ENCODE peak calls at places on chromosome 11, in six cellular contexts. O is IMR-90, L is A549, S is K562, R is GM12878, W is SK-N-SH. H is an unnamed sample.

GRCh38 chr11:64539239-64539638 is 51.8 kb upstream of the SLC22A12 start:
- DNase-seq in S (no peak), R (no peak), O (no peak), L (no peak), W (no peak), H (no peak)

GRCh38 chr11:13786688-13787087 is 118.2 kb downstream of the FAR1 start:
- DNase-seq in S (no peak), L (no peak), W (no peak), R (no peak), O (no peak), H (no peak)

GRCh38 chr11:73614591-73614990 is 16.7 kb upstream of the FAM168A start:
- DNase-seq in L (no peak), W (no peak), S (no peak), O (no peak), R (no peak), H (no peak)

GRCh38 chr11:120471131-120471530 is 40.4 kb upstream of the GRIK4 start:
- DNase-seq in S (no peak), W (no peak), L (no peak), R (no peak), O (peak), H (no peak)

GRCh38 chr11:2375341-2375853 is 1.7 kb upstream of the CD81 start:
- DNase-seq in O (no peak), L (no peak), S (no peak), W (no peak), R (no peak), H (peak)

GRCh38 chr11:119783466-119784400 is 54.7 kb upstream of the NECTIN1 start:
- DNase-seq in S (no peak), W (no peak), O (no peak), R (no peak), L (no peak), H (no peak)

GRCh38 chr11:134069426-134069921 is 602 bp downstream of the JAM3 start:
- DNase-seq in O (peak), L (no peak), W (peak), R (no peak), S (no peak), H (no peak)

GRCh38 chr11:64675417-64676252 is 47.4 kb downstream of the NRXN2 start:
- DNase-seq in R (no peak), O (peak), L (peak), W (peak), S (no peak), H (no peak)

GRCh38 chr11:16154715-16155396 is 201.5 kb downstream of the SOX6 start:
- DNase-seq in O (no peak), R (no peak), W (no peak), L (peak), S (no peak), H (peak)

GRCh38 chr11:123386746-123387510 is 43.1 kb upstream of the GRAMD1B start:
- DNase-seq in W (no peak), L (no peak), S (no peak), R (no peak), O (peak), H (no peak)

GRCh38 chr11:61891331-61892084 is at the start of gene FADS3:
- DNase-seq in O (peak), W (peak), R (no peak), L (peak), S (peak), H (peak)

GRCh38 chr11:11380883-11381282 is 27.8 kb upstream of the CSNK2A3 start:
- DNase-seq in W (no peak), O (no peak), S (no peak), R (no peak), L (no peak), H (no peak)

GRCh38 chr11:1949922-1950321 is 2.8 kb downstream of the MRPL23 start:
- DNase-seq in R (no peak), L (no peak), O (no peak), W (no peak), S (no peak), H (no peak)

GRCh38 chr11:94134651-94135512 is 6.2 kb downstream of the PANX1 start:
- DNase-seq in R (no peak), W (no peak), S (no peak), O (peak), L (no peak), H (no peak)

DNA sequence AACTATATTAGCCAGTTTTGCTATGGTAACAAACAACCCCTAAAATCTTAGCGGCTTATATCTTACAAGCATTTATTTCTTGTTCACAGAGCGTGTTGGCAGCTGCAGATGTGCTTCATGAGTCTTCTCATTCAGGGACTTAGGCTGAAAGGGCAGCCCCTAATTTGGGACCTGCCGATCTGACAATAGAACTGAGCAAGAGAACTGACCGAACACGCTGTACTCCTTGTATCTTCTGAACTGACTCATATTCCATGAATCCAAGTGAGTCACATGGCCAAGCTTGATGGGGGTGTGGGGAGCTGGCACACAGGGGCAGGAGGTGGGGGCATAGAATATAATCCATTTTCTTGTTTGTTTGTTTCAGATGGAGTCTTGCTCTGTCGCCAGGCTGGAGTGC is 481.7 kb upstream of the CADM1 start:
- DNase-seq in S (no peak), O (no peak), W (no peak), L (no peak), R (no peak), H (no peak)
- TF ChIP-seq SMC3 in S (no peak), O (no peak), W (no peak), L (no peak), R (no peak), H (no peak)

GRCh38 chr11:92026664-92027063 is 198.0 kb upstream of the FAT3 start:
- DNase-seq in L (no peak), R (no peak), O (no peak), S (no peak), W (no peak), H (no peak)
- TF ChIP-seq SMC3 in L (no peak), R (no peak), O (no peak), S (no peak), W (no peak), H (no peak)

DNA sequence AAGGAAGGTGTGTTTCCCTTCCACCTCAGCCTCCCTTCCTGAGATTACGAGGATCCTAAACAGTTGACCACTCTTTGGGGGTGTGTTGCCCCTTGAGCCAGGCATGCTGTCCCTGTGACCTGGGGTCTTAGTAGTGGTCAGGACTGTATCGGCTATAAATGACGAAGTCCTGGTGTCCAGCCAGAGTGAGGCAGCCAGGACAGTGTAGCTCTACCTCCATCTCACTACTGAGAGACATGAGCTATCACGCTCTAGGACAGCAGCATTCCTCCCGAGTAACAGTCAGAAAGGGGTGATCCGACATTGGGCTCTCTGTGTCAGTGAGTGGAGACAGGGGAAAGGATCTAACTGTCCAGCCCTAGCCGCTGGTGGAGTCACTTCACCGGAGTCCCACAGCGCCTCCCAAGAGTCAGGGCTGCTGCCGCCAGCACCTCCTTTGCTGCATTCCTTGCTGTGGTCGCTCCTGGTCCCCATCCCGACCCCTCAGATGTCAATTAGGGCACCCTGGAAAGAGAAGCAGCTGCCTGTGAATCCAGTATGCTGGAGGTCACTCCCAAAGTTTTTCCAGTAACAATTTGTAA is 3.3 kb upstream of the B3GNT6 start:
- DNase-seq in R (no peak), L (no peak), W (no peak), O (no peak), S (no peak), H (no peak)
- TF ChIP-seq SMC3 in R (no peak), L (no peak), W (no peak), O (no peak), S (no peak), H (no peak)

GRCh38 chr11:35914824-35915223 is 29.0 kb upstream of the LDLRAD3 start:
- DNase-seq in R (no peak), S (no peak), O (no peak), L (no peak), W (no peak), H (no peak)
- TF ChIP-seq SMC3 in R (no peak), S (no peak), O (no peak), L (no peak), W (no peak), H (no peak)

DNA sequence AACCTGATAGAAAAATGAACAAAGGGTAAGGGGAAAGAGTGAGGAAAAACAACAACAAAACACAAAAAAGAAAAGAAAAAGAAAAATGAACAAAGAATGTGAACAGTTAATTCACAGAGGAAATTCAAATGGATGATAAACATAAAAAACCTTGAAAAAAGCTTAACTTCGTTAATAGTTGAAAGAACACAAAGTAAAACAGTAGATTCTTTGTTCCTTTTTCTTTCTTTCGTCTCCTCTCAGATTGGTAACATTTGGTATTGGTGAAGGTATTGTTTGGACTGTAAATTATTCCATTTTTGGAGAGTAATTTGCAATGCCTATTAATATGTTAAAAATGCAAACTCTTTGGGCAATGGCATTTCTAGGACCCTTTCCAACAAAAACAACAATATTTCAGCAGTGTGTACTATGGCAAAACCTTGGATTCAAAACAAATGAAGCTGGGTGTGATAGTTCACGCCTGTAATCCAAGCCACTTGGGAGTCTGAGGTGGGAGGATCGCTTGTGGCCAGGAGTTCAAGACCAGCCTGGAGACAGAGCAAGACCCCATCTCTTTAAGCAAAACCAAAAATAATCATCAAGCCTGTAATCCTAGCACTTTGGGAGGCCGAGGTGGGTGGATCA is 3.3 kb upstream of the BACE1 start:
- DNase-seq in L (no peak), O (peak), S (no peak), W (no peak), R (no peak), H (no peak)
- TF ChIP-seq SMC3 in L (no peak), O (no peak), S (no peak), W (no peak), R (no peak), H (no peak)

GRCh38 chr11:113991718-113992458 is 17.0 kb downstream of the HTR3A start:
- DNase-seq in O (no peak), S (no peak), W (peak), L (no peak), R (no peak), H (no peak)
- TF ChIP-seq SMC3 in O (no peak), S (no peak), W (no peak), L (no peak), R (no peak), H (no peak)

DNA sequence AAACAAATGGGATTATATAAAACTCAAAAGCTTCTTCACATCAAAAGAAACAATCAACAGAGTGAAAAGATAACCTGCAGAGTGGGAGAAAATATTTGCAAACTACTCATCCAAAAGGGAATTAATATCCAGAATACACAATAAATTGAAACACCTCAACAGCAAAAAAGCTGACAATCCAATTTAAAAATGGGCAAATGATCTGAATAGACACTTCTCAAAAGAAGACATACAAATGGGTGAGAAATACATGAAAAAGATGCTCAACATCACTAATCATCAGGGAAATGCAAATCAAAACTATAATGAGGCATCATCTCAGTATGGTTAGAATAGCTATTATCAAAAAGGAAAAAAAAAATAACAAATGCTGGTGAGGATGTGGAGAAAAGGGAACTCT is 13.5 kb downstream of the EXPH5 start:
- DNase-seq in S (no peak), R (no peak), L (no peak), O (no peak), W (no peak), H (no peak)
- TF ChIP-seq SMC3 in S (no peak), R (no peak), L (no peak), O (no peak), W (no peak), H (no peak)

H was measured in HepG2.